ENCODE peak calls at places on chromosomes 13 and 19, in five cellular contexts. M is A549, I is neuronal stem cell, B is tibial artery, U is foreskin keratinocyte. W is an unnamed sample.

GRCh38 chr13:59247166-59247565 is 916.6 kb downstream of the DIAPH3 start:
- DNase-seq in M (no peak), I (no peak), B (no peak), U (no peak), W (no peak)

GRCh38 chr19:1616396-1616795 is 11.1 kb upstream of the UQCR11 start:
- DNase-seq in M (no peak), I (no peak), B (no peak), U (no peak), W (no peak)

GRCh38 chr13:98447881-98448641 is 128.8 kb downstream of the STK24 start:
- DNase-seq in M (peak), I (peak), B (no peak), U (no peak), W (peak)

GRCh38 chr19:11964496-11964857 is 363 bp upstream of the ZNF763 start:
- DNase-seq in M (no peak), I (no peak), B (no peak), U (no peak), W (no peak)

GRCh38 chr13:43979492-43979891 is 99.8 kb downstream of the LACC1 start:
- DNase-seq in M (no peak), I (no peak), B (no peak), U (no peak), W (no peak)

GRCh38 chr19:35246466-35247096 is 2.2 kb upstream of the LSR start:
- DNase-seq in M (no peak), I (no peak), B (no peak), U (no peak), W (no peak)

GRCh38 chr13:110431851-110432294 is 124.8 kb downstream of the COL4A2 start:
- DNase-seq in M (no peak), I (no peak), B (no peak), U (no peak), W (no peak)

GRCh38 chr13:101514695-101515275 is 62.3 kb downstream of the ITGBL1 start:
- DNase-seq in M (peak), I (peak), B (peak), U (peak), W (peak)

GRCh38 chr19:13841339-13842293 is 35.3 kb upstream of the NANOS3 start:
- DNase-seq in M (no peak), I (no peak), B (no peak), U (peak), W (no peak)

GRCh38 chr19:15340086-15340485 is 7.7 kb upstream of the BRD4 start:
- DNase-seq in M (no peak), I (no peak), B (no peak), U (no peak), W (no peak)

GRCh38 chr19:15850385-15850784 is 34.9 kb upstream of the OR10H1 start:
- DNase-seq in M (no peak), I (no peak), B (no peak), U (no peak), W (no peak)

GRCh38 chr13:59463023-59463422 is 700.7 kb downstream of the DIAPH3 start:
- DNase-seq in M (no peak), I (no peak), B (no peak), U (no peak), W (no peak)

GRCh38 chr13:113157929-113158747 is at the start of gene PROZ:
- DNase-seq in M (no peak), I (no peak), B (no peak), U (no peak), W (no peak)

GRCh38 chr13:111382411-111382810 is 62.0 kb downstream of the TEX29 start:
- DNase-seq in M (no peak), I (no peak), B (peak), U (no peak), W (no peak)

GRCh38 chr19:55005684-55006488 is 32.2 kb downstream of the GP6 start:
- DNase-seq in M (peak), I (no peak), B (no peak), U (peak), W (peak)

GRCh38 chr13:103349664-103350063 is 283.4 kb upstream of the SLC10A2 start:
- DNase-seq in M (no peak), I (no peak), B (no peak), U (no peak), W (no peak)

GRCh38 chr13:108859202-108860012 is 230.0 kb downstream of the MYO16 start:
- DNase-seq in M (no peak), I (no peak), B (no peak), U (peak), W (no peak)

GRCh38 chr13:48531416-48532145 is 1.3 kb downstream of the RCBTB2 start:
- DNase-seq in M (no peak), I (no peak), B (no peak), U (peak), W (no peak)

GRCh38 chr13:77313923-77314322 is 13.0 kb downstream of the MYCBP2 start:
- DNase-seq in M (no peak), I (no peak), B (no peak), U (no peak), W (no peak)

GRCh38 chr13:101736551-101736950 is 284.1 kb downstream of the ITGBL1 start:
- DNase-seq in M (no peak), I (no peak), B (no peak), U (no peak), W (no peak)

GRCh38 chr19:57103573-57104277 is 16.1 kb upstream of the USP29 start:
- DNase-seq in M (peak), I (peak), B (peak), U (peak), W (peak)

GRCh38 chr19:3818918-3819317 is 32.7 kb upstream of the MATK start:
- DNase-seq in M (no peak), I (no peak), B (no peak), U (no peak), W (no peak)

GRCh38 chr13:24313449-24313848 is 4.1 kb downstream of the C1QTNF9 start:
- DNase-seq in M (no peak), I (no peak), B (no peak), U (no peak), W (no peak)

GRCh38 chr19:31356587-31357314 is 7.5 kb upstream of the TSHZ3 start:
- DNase-seq in M (no peak), I (no peak), B (no peak), U (no peak), W (no peak)

GRCh38 chr13:46469064-46469463 is 82.0 kb upstream of the RUBCNL start:
- DNase-seq in M (no peak), I (no peak), B (no peak), U (peak), W (no peak)

GRCh38 chr13:33548065-33548464 is 262.5 kb upstream of the STARD13 start:
- DNase-seq in M (no peak), I (no peak), B (no peak), U (no peak), W (no peak)

GRCh38 chr19:47719047-47719885 is 6.0 kb downstream of the EHD2 start:
- DNase-seq in M (peak), I (no peak), B (peak), U (peak), W (peak)

GRCh38 chr19:34847393-34847792 is 74.4 kb upstream of the ZNF599 start:
- DNase-seq in M (no peak), I (no peak), B (no peak), U (no peak), W (no peak)

DNA sequence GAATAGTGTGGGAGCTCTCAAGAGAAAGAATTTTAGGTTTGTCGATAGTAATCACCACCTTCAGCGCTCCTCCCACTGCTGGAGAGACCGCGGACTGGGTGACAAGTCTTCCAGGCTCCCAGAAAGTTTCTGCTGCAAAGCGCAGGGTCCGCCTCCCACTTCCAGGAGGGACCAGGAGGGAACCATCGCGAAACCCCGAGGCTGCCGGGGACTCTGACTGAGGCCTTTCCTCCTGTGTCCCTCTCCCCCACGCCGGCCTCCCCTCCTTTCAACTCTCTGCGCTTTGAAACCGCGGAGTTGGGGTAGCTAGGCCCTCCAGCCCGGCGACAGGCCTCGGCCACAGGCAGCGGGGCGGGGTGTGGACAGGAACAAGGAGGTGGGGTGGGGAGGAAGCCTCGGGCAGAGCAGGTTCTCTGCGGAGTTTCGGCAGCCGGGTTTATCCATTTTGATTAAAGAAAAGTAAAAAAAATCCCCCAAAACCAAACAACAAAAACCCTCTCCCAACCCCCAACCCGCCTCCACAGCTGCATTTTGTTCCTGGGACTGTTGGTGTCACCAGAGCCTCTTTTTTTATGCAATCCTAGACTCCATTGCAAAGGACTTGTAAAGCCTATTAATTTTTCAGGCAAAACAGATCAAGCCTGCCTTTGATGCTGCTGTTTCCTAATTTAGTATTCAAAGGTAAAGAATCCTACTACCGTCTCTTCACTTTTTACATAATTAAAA is 157.2 kb downstream of the TM9SF2 start:
- DNase-seq in M (peak), I (peak), B (peak), U (peak), W (no peak)
- H3K27ac ChIP-seq in M (peak), I (peak), B (peak), U (no peak), W (no peak)

GRCh38 chr19:18499055-18499775 is 22.7 kb downstream of the ELL start:
- DNase-seq in M (no peak), I (no peak), B (no peak), U (no peak), W (no peak)
- H3K27ac ChIP-seq in M (no peak), I (no peak), B (peak), U (no peak), W (peak)

DNA sequence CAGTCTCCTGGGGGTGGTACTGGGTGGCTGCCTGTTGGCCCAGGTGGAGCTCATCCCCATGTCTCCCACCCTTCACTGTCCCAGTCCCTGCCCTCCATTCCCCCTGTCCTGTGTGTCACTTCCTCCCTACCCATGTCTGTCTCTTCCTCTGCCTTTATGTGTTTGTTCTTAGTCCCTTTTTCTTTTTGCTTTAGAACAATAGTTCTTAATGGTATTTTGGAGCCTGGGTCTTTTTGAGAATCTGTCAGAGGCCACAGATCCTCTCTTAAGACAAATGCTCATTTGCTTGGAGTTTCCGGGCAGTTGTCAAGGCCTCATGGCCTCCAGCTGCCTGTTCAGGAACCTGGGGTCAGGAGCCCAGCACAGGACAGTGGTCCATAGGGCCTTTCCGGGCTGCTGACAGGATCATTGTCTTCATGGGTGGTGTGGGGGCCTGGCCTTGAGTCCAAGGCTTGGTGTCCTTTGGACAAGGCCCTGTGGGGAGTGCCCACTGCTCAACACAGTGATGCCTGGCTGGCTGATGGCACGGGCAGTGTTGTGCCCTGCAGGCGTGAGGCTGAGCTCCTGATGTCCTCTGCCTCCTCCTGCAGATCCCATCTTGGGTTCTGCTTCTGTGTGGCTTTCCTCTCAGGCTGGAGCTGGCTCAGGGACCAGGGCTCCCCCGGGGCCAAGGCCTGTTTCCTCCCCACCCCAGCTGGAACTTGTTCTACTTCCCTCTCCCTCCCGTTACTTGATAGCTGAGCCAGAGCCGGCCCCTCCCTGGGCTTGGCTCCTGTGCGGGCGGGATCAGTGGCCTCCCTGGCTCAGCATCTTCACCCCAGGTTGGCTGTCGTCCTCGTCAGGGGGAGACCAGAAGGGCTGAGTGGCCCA is 3.5 kb downstream of the EGLN2 start:
- DNase-seq in M (no peak), I (no peak), B (peak), U (no peak), W (no peak)
- H3K27ac ChIP-seq in M (no peak), I (no peak), B (peak), U (no peak), W (peak)

GRCh38 chr19:33294058-33294798 is 8.1 kb downstream of the CEBPA start:
- DNase-seq in M (no peak), I (no peak), B (no peak), U (no peak), W (no peak)
- H3K27ac ChIP-seq in M (peak), I (no peak), B (no peak), U (peak), W (peak)

DNA sequence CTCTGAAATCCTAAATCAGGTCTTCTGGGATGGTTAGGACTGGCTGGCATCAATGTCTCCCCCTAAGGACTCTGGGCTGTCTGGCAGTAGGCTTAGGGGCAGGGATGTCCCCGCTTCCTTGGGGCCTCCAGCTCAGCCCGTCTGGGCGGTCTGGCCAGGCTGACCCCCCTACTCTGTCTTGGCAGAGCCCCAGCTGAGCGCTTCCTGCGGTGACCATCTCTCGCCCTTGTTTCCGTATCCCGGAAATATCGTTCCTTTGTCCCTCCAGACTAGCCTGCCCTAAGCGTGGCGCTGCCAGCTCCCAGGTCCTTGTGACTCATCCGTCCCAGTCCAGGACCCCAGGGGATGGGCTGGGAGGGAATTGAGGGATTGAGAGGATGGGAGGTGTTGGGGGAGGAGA is 11.3 kb downstream of the GTPBP3 start:
- DNase-seq in M (peak), I (peak), B (peak), U (no peak), W (no peak)
- H3K27ac ChIP-seq in M (peak), I (no peak), B (peak), U (no peak), W (peak)

W was measured in RWPE1.